ENCODE peak calls at places on chromosome 11, in five cellular contexts. Y is SK-N-SH, A is GM12878, O is HCT116, F is endothelial cell of umbilical vein. L is an unnamed sample.

GRCh38 chr11:15585587-15586331 is 471.0 kb downstream of the INSC start:
- DNase-seq in A (no peak), F (no peak), Y (peak), O (no peak), L (no peak)

GRCh38 chr11:75013051-75013450 is 24.3 kb downstream of the NEU3 start:
- DNase-seq in O (no peak), F (no peak), A (no peak), Y (no peak), L (no peak)

GRCh38 chr11:119706887-119707286 is 22.1 kb downstream of the NECTIN1 start:
- DNase-seq in O (no peak), F (no peak), Y (no peak), A (no peak), L (no peak)

GRCh38 chr11:84780689-84781293 is 846.4 kb downstream of the DLG2 start:
- DNase-seq in Y (no peak), O (peak), F (no peak), A (no peak), L (no peak)

GRCh38 chr11:94800394-94800793 is 32.2 kb downstream of the AMOTL1 start:
- DNase-seq in O (no peak), Y (no peak), A (no peak), F (no peak), L (no peak)

GRCh38 chr11:35974878-35975578 is 31.2 kb downstream of the LDLRAD3 start:
- DNase-seq in Y (no peak), O (no peak), A (no peak), F (no peak), L (no peak)

GRCh38 chr11:90836031-90836430 is 613.2 kb upstream of the CHORDC1 start:
- DNase-seq in O (no peak), F (no peak), A (no peak), Y (no peak), L (no peak)

GRCh38 chr11:95512682-95513081 is 276.9 kb downstream of the FAM76B start:
- DNase-seq in A (no peak), Y (no peak), O (no peak), F (peak), L (no peak)

GRCh38 chr11:34134765-34135164 is 29.3 kb downstream of the NAT10 start:
- DNase-seq in F (no peak), O (no peak), A (peak), Y (no peak), L (no peak)
- TF ChIP-seq MAX in F (no peak), O (no peak), A (no peak), Y (no peak), L (no peak)

GRCh38 chr11:56849250-56849649 is 100.8 kb upstream of the OR9G4 start:
- DNase-seq in O (no peak), Y (no peak), F (no peak), A (no peak), L (no peak)

GRCh38 chr11:56849852-56850251 is 101.4 kb upstream of the OR9G4 start:
- DNase-seq in A (no peak), F (no peak), Y (no peak), O (no peak), L (no peak)

GRCh38 chr11:56852131-56852530 is 103.6 kb upstream of the OR9G4 start:
- DNase-seq in Y (no peak), F (no peak), A (no peak), O (no peak), L (no peak)

DNA sequence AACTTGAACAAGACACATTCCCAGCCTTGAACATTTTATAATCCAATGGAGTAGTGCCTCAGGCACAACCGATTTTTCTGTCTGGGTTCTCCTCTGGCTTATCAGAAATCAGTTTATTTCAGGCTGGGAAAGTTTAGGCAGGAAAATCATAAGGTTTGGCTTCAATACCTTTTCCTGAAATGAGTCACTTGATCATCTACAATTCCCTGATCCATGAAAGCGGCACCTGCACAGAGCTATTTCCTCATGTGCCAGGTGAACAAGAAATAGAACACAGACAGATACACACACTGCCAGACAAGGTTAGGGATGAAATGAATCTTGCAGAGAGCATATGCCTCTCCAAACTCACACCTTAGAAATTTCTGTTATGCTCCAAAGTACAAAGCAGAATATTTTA is 106.7 kb upstream of the OR9G4 start:
- DNase-seq in F (no peak), O (no peak), Y (no peak), A (no peak), L (no peak)
- TF ChIP-seq POLR2AphosphoS5 in F (no peak), O (no peak), Y (no peak), A (no peak), L (no peak)

GRCh38 chr11:103892603-103893002 is 143.8 kb upstream of the DDI1 start:
- DNase-seq in A (no peak), O (no peak), F (no peak), Y (no peak), L (no peak)
- TF ChIP-seq MAX in A (no peak), O (no peak), F (no peak), Y (no peak), L (no peak)

GRCh38 chr11:999009-999408 is 37.5 kb downstream of the MUC6 start:
- DNase-seq in Y (no peak), O (no peak), A (no peak), F (no peak), L (no peak)
- TF ChIP-seq POLR2AphosphoS5 in Y (no peak), O (no peak), A (no peak), F (no peak), L (no peak)

GRCh38 chr11:77102246-77103210 is at the start of gene OMP:
- DNase-seq in Y (no peak), F (no peak), A (no peak), O (no peak), L (no peak)
- TF ChIP-seq MAX in Y (no peak), F (no peak), A (no peak), O (no peak), L (no peak)

GRCh38 chr11:65558002-65558784 is at the start of gene LTBP3:
- DNase-seq in Y (peak), A (no peak), F (peak), O (no peak), L (no peak)
- TF ChIP-seq POLR2AphosphoS5 in Y (no peak), A (no peak), F (peak), O (no peak), L (no peak)

GRCh38 chr11:115244758-115245157 is 259.5 kb downstream of the CADM1 start:
- DNase-seq in A (no peak), O (no peak), F (no peak), Y (no peak), L (no peak)

GRCh38 chr11:115242982-115243381 is 261.2 kb downstream of the CADM1 start:
- DNase-seq in F (no peak), O (no peak), A (no peak), Y (no peak), L (no peak)

GRCh38 chr11:115238802-115239201 is 265.4 kb downstream of the CADM1 start:
- DNase-seq in O (no peak), A (no peak), Y (no peak), F (no peak), L (no peak)

GRCh38 chr11:115244314-115244713 is 259.9 kb downstream of the CADM1 start:
- DNase-seq in Y (no peak), O (no peak), F (no peak), A (no peak), L (no peak)

DNA sequence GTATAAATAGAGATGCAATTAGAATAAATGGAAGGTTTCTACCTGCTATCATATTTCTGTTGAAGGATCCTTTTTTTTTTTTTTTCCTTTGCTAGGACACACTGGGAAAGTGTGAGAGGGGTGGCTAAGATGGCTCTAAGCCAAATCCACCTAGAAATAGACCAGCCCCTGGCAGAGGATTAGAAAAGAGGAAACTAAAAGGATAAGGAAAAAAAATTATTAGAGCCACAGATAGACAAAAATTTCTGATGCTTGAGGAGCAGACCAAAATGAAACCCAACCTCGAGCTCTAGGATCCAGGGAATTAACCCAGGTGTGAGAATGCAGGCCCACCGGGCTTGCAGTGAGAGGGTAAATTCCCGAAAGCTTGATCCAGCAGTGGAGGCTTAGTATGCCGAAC is 262.3 kb downstream of the CADM1 start:
- DNase-seq in A (no peak), F (no peak), Y (no peak), O (no peak), L (no peak)
- TF ChIP-seq MAX in A (no peak), F (no peak), Y (no peak), O (no peak), L (no peak)

L was measured in H1.